ENCODE peak calls at places on chromosomes 4 and X, in five cellular contexts. One of them, this sample, is unnamed.

GRCh38 chrX:56233100-56233499 is 944 bp downstream of the KLF8 start:
- DNase-seq in NCI-H1436: no peak
- DNase-seq in central memory CD4-positive, alpha-beta T cell: no peak
- DNase-seq in iPS DF 6.9: no peak
- DNase-seq in A172: no peak
- DNase-seq in this sample: peak

GRCh38 chrX:74523224-74523623 is 91.2 kb downstream of the RLIM start:
- DNase-seq in NCI-H1436: no peak
- DNase-seq in central memory CD4-positive, alpha-beta T cell: no peak
- DNase-seq in iPS DF 6.9: no peak
- DNase-seq in A172: no peak
- DNase-seq in this sample: no peak

GRCh38 chr4:2961411-2962098 is 1.7 kb downstream of the NOP14 start:
- DNase-seq in A172: no peak
- DNase-seq in NCI-H1436: no peak
- DNase-seq in central memory CD4-positive, alpha-beta T cell: peak
- DNase-seq in iPS DF 6.9: no peak
- DNase-seq in this sample: no peak

GRCh38 chr4:66032571-66032970 is 362.3 kb upstream of the EPHA5 start:
- DNase-seq in iPS DF 6.9: no peak
- DNase-seq in central memory CD4-positive, alpha-beta T cell: no peak
- DNase-seq in NCI-H1436: no peak
- DNase-seq in A172: no peak
- DNase-seq in this sample: no peak

GRCh38 chr4:90002406-90003040 is 107.9 kb downstream of the MMRN1 start:
- DNase-seq in central memory CD4-positive, alpha-beta T cell: no peak
- DNase-seq in NCI-H1436: no peak
- DNase-seq in A172: peak
- DNase-seq in iPS DF 6.9: no peak
- DNase-seq in this sample: no peak

GRCh38 chrX:16222123-16222522 is 54.8 kb downstream of the MAGEB17 start:
- DNase-seq in central memory CD4-positive, alpha-beta T cell: no peak
- DNase-seq in A172: peak
- DNase-seq in NCI-H1436: no peak
- DNase-seq in iPS DF 6.9: no peak
- DNase-seq in this sample: no peak

GRCh38 chrX:9522756-9523155 is 57.9 kb downstream of the TBL1X start:
- DNase-seq in NCI-H1436: no peak
- DNase-seq in iPS DF 6.9: no peak
- DNase-seq in central memory CD4-positive, alpha-beta T cell: no peak
- DNase-seq in A172: no peak
- DNase-seq in this sample: no peak

GRCh38 chr4:120857312-120857711 is 65.2 kb downstream of the PRDM5 start:
- DNase-seq in central memory CD4-positive, alpha-beta T cell: no peak
- DNase-seq in NCI-H1436: no peak
- DNase-seq in A172: no peak
- DNase-seq in iPS DF 6.9: no peak
- DNase-seq in this sample: no peak

GRCh38 chrX:42732506-42732905 is 45.5 kb downstream of the PPP1R2C start:
- DNase-seq in iPS DF 6.9: no peak
- DNase-seq in A172: no peak
- DNase-seq in NCI-H1436: no peak
- DNase-seq in central memory CD4-positive, alpha-beta T cell: no peak
- DNase-seq in this sample: no peak

GRCh38 chrX:75781618-75782017 is 3.4 kb downstream of the MAGEE2 start:
- DNase-seq in central memory CD4-positive, alpha-beta T cell: no peak
- DNase-seq in A172: no peak
- DNase-seq in NCI-H1436: no peak
- DNase-seq in iPS DF 6.9: no peak
- DNase-seq in this sample: no peak

GRCh38 chr4:2607107-2607506 is 70.7 kb downstream of the FAM193A start:
- DNase-seq in NCI-H1436: no peak
- DNase-seq in central memory CD4-positive, alpha-beta T cell: no peak
- DNase-seq in iPS DF 6.9: no peak
- DNase-seq in A172: no peak
- DNase-seq in this sample: no peak

GRCh38 chr4:114495471-114495928 is 103.1 kb upstream of the UGT8 start:
- DNase-seq in A172: no peak
- DNase-seq in NCI-H1436: no peak
- DNase-seq in iPS DF 6.9: peak
- DNase-seq in central memory CD4-positive, alpha-beta T cell: no peak
- DNase-seq in this sample: no peak

GRCh38 chrX:63784902-63785692 is at the start of gene ARHGEF9:
- DNase-seq in A172: no peak
- DNase-seq in NCI-H1436: peak
- DNase-seq in iPS DF 6.9: peak
- DNase-seq in central memory CD4-positive, alpha-beta T cell: no peak
- DNase-seq in this sample: no peak

GRCh38 chr4:22532896-22533295 is 17.0 kb upstream of the ADGRA3 start:
- DNase-seq in central memory CD4-positive, alpha-beta T cell: no peak
- DNase-seq in NCI-H1436: no peak
- DNase-seq in iPS DF 6.9: no peak
- DNase-seq in A172: no peak
- DNase-seq in this sample: no peak

GRCh38 chrX:41153453-41153852 is 68.2 kb downstream of the USP9X start:
- DNase-seq in iPS DF 6.9: no peak
- DNase-seq in NCI-H1436: no peak
- DNase-seq in A172: no peak
- DNase-seq in central memory CD4-positive, alpha-beta T cell: no peak
- DNase-seq in this sample: no peak

GRCh38 chr4:13647012-13647411 is 19.5 kb upstream of the BOD1L1 start:
- DNase-seq in A172: no peak
- DNase-seq in iPS DF 6.9: no peak
- DNase-seq in NCI-H1436: no peak
- DNase-seq in central memory CD4-positive, alpha-beta T cell: no peak
- DNase-seq in this sample: no peak

GRCh38 chrX:115589419-115589818 is 28.4 kb downstream of the PLS3 start:
- DNase-seq in iPS DF 6.9: no peak
- DNase-seq in central memory CD4-positive, alpha-beta T cell: no peak
- DNase-seq in A172: no peak
- DNase-seq in NCI-H1436: no peak
- DNase-seq in this sample: no peak

GRCh38 chr4:24781999-24782745 is 13.2 kb upstream of the SOD3 start:
- DNase-seq in NCI-H1436: no peak
- DNase-seq in A172: peak
- DNase-seq in central memory CD4-positive, alpha-beta T cell: no peak
- DNase-seq in iPS DF 6.9: no peak
- DNase-seq in this sample: no peak

GRCh38 chrX:41043950-41044349 is 41.3 kb upstream of the USP9X start:
- DNase-seq in iPS DF 6.9: no peak
- DNase-seq in central memory CD4-positive, alpha-beta T cell: no peak
- DNase-seq in A172: no peak
- DNase-seq in NCI-H1436: no peak
- DNase-seq in this sample: no peak

GRCh38 chr4:80333121-80333520 is 2.4 kb upstream of the CFAP299 start:
- DNase-seq in central memory CD4-positive, alpha-beta T cell: no peak
- DNase-seq in iPS DF 6.9: no peak
- DNase-seq in A172: no peak
- DNase-seq in NCI-H1436: no peak
- DNase-seq in this sample: no peak

GRCh38 chr4:5895287-5895686 is 2.4 kb upstream of the CRMP1 start:
- DNase-seq in iPS DF 6.9: no peak
- DNase-seq in central memory CD4-positive, alpha-beta T cell: no peak
- DNase-seq in NCI-H1436: no peak
- DNase-seq in A172: no peak
- DNase-seq in this sample: no peak

GRCh38 chr4:1856920-1857699 is 1.2 kb upstream of the LETM1 start:
- DNase-seq in A172: no peak
- DNase-seq in NCI-H1436: no peak
- DNase-seq in iPS DF 6.9: no peak
- DNase-seq in central memory CD4-positive, alpha-beta T cell: no peak
- DNase-seq in this sample: peak

GRCh38 chr4:123469245-123469644 is 72.7 kb downstream of the SPRY1 start:
- DNase-seq in NCI-H1436: no peak
- DNase-seq in central memory CD4-positive, alpha-beta T cell: no peak
- DNase-seq in iPS DF 6.9: no peak
- DNase-seq in A172: no peak
- DNase-seq in this sample: no peak

GRCh38 chr4:143207555-143207954 is 22.8 kb downstream of the USP38 start:
- DNase-seq in central memory CD4-positive, alpha-beta T cell: no peak
- DNase-seq in A172: no peak
- DNase-seq in NCI-H1436: no peak
- DNase-seq in iPS DF 6.9: no peak
- DNase-seq in this sample: peak

GRCh38 chrX:45449982-45450381 is 249.3 kb upstream of the DIPK2B start:
- DNase-seq in NCI-H1436: no peak
- DNase-seq in central memory CD4-positive, alpha-beta T cell: no peak
- DNase-seq in iPS DF 6.9: no peak
- DNase-seq in A172: peak
- DNase-seq in this sample: no peak

GRCh38 chrX:72243472-72243871 is 4.6 kb upstream of the ERCC6L start:
- DNase-seq in iPS DF 6.9: no peak
- DNase-seq in central memory CD4-positive, alpha-beta T cell: no peak
- DNase-seq in NCI-H1436: peak
- DNase-seq in A172: peak
- DNase-seq in this sample: no peak

GRCh38 chr4:74370912-74371311 is 6.0 kb downstream of the EREG start:
- DNase-seq in iPS DF 6.9: no peak
- DNase-seq in A172: peak
- DNase-seq in central memory CD4-positive, alpha-beta T cell: peak
- DNase-seq in NCI-H1436: no peak
- DNase-seq in this sample: peak

GRCh38 chrX:139820358-139820984 is 112.4 kb downstream of the ATP11C start:
- DNase-seq in NCI-H1436: no peak
- DNase-seq in iPS DF 6.9: no peak
- DNase-seq in central memory CD4-positive, alpha-beta T cell: no peak
- DNase-seq in A172: no peak
- DNase-seq in this sample: no peak

This sample was measured in ACHN.